ENCODE peak calls at places on chromosome 9, in five cellular contexts. W, G, A, P and L are unnamed samples.

GRCh38 chr9:119020284-119020683 is 349.0 kb downstream of the BRINP1 start:
- DNase-seq in A (no peak), W (no peak), P (peak; percentile 20), G (no peak), L (no peak)

GRCh38 chr9:76651114-76651697 is 113.0 kb upstream of the PCA3 start:
- DNase-seq in P (no peak), G (no peak), A (no peak), W (no peak), L (no peak)

GRCh38 chr9:121326130-121326838 is 43.8 kb downstream of the STOM start:
- DNase-seq in W (peak; percentile 53), G (peak; percentile 94), A (no peak), P (peak; percentile 91), L (no peak)

GRCh38 chr9:133098104-133098754 is 22.8 kb downstream of the RALGDS start:
- DNase-seq in A (no peak), W (no peak), P (no peak), G (no peak), L (no peak)

GRCh38 chr9:88196456-88196855 is 58.2 kb upstream of the SPATA31C2 start:
- DNase-seq in G (no peak), A (no peak), W (no peak), P (no peak), L (no peak)

GRCh38 chr9:127390563-127390962 is 6.4 kb upstream of the SLC2A8 start:
- DNase-seq in A (no peak), P (no peak), W (no peak), G (no peak), L (no peak)

GRCh38 chr9:110788871-110789270 is 120.3 kb downstream of the MUSK start:
- DNase-seq in P (no peak), G (no peak), W (no peak), A (no peak), L (no peak)

GRCh38 chr9:110031511-110032173 is 176.3 kb downstream of the C9orf152 start:
- DNase-seq in A (no peak), P (no peak), G (no peak), W (no peak), L (peak; percentile 41)

GRCh38 chr9:72362680-72363139 is 2.3 kb downstream of the ZFAND5 start:
- DNase-seq in W (peak; percentile 73), G (peak; percentile 91), P (peak; percentile 93), A (no peak), L (no peak)

GRCh38 chr9:22381170-22381569 is 65.5 kb upstream of the DMRTA1 start:
- DNase-seq in P (no peak), A (no peak), G (no peak), W (no peak), L (no peak)

DNA sequence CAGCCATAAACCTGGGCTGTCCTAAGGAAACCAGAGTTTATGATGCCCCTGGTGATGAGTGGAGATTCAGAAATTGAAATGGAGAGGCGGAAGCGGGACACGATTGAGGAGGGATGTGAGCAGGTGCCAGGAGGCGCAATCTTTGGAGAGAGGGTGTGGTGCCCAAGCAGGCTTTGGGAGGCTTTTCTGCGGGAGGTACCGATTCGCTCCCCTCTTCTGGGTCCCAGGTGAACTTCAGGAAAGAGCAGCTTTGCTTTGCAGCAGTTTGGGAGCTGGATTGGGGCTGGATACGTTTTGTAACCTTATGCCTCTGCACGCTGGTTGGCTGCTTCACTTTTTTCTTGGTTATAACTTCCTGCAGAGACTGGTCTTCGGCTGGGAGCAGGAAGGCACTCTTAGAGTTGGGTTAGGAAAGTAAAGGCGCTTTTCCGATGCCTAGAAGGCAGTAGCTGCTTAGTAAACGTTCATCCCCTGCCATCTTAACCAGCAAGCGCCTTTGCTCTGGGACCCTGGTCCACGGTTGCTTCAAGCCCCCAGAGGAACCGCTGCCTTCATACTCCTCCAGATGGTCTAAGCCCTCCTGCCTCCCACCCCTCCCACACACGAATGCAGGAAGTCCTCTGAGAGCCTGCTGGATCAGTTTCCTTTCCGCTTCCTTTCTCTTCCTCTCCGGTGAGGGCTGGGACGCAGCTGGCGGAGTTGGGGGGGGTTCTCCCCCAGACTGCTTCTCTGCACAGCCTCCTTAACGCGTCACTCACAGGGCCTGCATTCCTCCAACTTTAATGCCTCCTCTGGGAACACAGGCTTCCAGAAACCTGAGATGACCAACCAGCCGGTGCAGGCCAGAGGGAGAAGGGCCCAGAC is 15.2 kb upstream of the NEK6 start:
- DNase-seq in W (no peak), P (no peak), G (no peak), A (no peak), L (no peak)
- TF ChIP-seq POLR2A in W (no peak), P (no peak), G (no peak), A (no peak), L (no peak)

DNA sequence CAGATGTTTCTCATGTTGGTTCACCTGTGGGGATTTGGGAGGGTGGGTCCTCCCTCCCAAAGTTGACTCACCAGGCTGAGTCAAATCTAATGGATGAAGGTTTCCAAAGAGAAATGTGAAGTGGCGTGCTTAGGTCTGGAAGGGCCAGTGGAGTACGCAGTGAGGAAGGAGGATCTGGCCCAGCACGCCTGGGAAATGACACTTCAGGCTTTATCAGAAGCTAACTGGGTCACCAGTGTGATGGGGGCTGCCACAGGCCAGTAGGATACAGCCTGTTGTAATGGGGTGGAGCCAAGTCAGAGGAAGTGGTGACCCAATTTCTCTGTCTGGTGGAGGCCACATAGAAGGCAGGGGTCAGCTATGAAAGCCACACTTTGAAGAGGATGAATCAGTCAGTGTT is 18.0 kb downstream of the POLR1E start:
- DNase-seq in A (no peak), P (no peak), W (no peak), G (no peak), L (no peak)
- TF ChIP-seq POLR2A in A (no peak), P (no peak), W (no peak), G (no peak), L (no peak)

DNA sequence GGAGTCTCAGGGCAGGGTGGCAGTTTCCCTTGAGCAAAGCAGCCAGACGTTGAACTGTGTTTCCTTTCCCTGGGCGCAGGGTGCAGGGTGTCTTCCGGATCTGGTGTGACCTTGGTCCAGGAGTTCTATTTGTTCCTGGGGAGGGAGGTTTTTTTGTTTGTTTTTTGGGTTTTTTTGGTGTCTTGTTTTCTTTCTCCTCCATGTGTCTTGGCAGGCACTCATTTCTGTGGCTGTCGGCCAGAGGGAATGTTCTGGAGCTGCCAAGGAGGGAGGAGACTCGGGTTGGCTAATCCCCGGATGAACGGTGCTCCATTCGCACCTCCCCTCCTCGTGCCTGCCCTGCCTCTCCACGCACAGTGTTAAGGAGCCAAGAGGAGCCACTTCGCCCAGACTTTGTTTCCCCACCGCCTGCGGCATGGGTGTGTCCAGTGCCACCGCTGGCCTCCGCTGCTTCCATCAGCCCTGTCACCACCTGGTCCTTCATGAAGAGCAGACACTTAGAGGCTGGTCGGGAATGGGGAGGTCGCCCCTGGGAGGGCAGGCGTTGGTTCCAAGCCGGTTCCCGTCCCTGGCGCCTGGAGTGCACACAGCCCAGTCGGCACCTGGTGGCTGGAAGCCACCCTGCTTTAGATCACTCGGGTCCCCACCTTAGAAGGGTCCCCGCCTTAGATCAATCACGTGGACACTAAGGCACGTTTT is 3.5 kb upstream of the PHYHD1 start:
- DNase-seq in A (no peak), P (peak; percentile 81), G (peak; percentile 84), W (peak; percentile 80), L (no peak)
- TF ChIP-seq POLR2A in A (no peak), P (no peak), G (no peak), W (peak; percentile 25), L (no peak)

DNA sequence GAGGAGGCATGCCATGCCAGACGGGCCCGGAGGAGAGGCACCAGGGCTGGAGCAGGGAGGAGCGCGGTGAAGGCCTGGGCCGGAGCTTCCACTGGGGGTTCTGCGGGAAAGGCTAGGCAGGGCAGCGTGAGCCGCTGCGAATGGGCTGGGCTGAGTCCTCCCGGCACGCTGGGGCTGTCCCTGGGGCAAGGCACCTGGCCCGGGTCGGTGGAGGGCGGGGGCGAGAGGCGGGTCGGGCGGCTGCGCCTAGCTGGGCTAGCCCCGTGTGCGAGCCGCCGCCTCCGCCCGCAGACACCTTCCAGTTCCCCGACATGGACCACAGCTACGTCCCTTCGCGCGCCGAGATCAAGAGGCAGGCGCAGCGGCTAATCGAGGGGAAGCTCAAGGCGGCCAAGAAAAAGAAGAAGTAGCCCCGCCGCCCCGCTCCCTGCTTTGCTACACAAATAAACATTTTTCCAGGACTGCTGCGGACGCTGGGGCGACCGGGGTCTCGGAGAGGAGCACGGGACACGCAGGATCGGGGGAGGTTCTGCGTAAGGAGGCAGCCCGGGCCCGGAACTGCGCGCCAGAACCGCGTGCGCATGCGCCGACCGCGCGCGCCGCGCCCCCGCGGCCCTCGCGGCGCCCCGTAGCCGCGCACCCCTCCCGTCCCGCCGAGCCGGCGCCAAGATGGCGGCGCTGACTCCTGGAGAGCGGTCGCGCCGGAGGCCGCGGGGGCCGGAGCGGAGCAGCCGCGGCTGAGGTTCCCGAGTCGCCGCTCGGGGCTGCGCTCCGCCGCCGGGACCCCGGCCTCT is at the start of gene RABL6:
- DNase-seq in W (peak; percentile 82), P (peak; percentile 66), G (no peak), A (no peak), L (peak; percentile 100)
- TF ChIP-seq POLR2A in W (peak; percentile 66), P (peak; percentile 80), G (no peak), A (peak; percentile 89), L (peak; percentile 86)

GRCh38 chr9:38186372-38187115 is 117.5 kb upstream of the SHB start:
- DNase-seq in G (no peak), A (no peak), W (no peak), P (no peak), L (no peak)
- TF ChIP-seq POLR2A in G (no peak), A (no peak), W (no peak), P (no peak), L (no peak)

GRCh38 chr9:68708089-68708488 is 3.0 kb downstream of the PIP5K1B start:
- DNase-seq in W (no peak), P (no peak), A (no peak), G (no peak), L (no peak)

GRCh38 chr9:68704498-68704803 is 589 bp upstream of the PIP5K1B start:
- DNase-seq in W (no peak), A (no peak), G (no peak), P (peak; percentile 14), L (no peak)

GRCh38 chr9:68706579-68707201 is 1.6 kb downstream of the PIP5K1B start:
- DNase-seq in W (no peak), A (no peak), G (no peak), P (no peak), L (no peak)

GRCh38 chr9:68704804-68705635 is at the start of gene PIP5K1B:
- DNase-seq in W (peak; percentile 78), A (no peak), G (peak; percentile 16), P (peak; percentile 39), L (no peak)

DNA sequence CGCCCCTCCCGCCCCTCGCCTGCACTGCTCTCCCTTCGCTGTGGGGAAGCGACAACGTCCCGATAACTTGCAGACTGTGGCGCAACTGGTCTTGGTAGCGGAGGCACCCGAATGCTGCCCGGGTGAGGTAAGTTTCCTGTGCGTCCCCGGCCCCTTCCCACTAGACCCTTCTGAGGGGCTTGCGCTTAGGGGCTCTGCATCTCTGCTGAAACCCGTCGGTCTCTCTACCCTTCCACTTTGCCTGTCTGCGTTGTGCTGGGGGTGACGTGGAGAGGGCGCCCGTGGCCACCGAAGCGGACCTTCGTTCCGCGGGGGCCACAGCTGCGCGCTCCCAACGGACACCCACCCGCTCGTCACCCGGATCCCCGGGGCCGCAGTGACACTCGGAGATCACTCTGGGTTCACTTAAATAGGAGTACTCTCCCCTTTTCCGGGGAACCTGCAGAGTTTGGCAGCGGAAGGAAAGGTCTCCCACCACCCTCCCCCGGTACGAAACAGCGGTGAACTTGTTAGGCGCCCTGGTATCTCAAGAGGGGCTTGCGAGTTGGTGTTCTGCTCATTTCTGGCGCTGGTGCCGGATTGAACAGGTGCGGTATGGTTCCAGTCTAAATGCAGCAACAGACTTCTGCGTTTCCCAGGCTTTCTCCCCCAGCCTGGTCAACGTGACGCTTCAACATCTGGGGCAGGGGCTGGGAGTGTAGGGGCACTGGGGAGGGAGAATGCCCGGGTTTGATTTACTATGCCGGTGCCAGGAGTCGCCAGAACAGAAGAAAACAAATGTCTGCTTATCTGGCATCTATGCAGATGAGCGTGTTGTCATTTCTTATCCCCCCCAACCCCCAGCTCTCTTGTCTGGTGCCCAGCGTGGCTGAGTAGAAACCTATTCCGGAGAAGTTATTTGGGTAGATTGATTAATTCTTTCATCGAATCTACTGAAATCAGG is 867 bp downstream of the PIP5K1B start:
- DNase-seq in G (no peak), P (peak; percentile 16), A (no peak), W (peak; percentile 46), L (no peak)
- TF ChIP-seq POLR2A in G (no peak), P (no peak), A (no peak), W (no peak), L (no peak)